ENCODE peak calls at places on chromosomes 11 and 22, in five cellular contexts. J, V, I, Z and H are unnamed samples.

GRCh38 chr11:46849631-46850030 is 3.6 kb upstream of the CKAP5 start:
- DNase-seq in J (no peak), V (no peak), I (no peak), Z (no peak), H (no peak)

GRCh38 chr11:61918251-61919112 is 1.1 kb upstream of the RAB3IL1 start:
- DNase-seq in J (no peak), V (no peak), I (no peak), Z (no peak), H (no peak)

GRCh38 chr22:23180301-23180892 is at the start of gene BCR:
- DNase-seq in J (peak), V (no peak), I (peak), Z (peak), H (peak)

GRCh38 chr11:2483426-2483825 is 38.6 kb downstream of the KCNQ1 start:
- DNase-seq in J (no peak), V (no peak), I (no peak), Z (no peak), H (no peak)

GRCh38 chr22:28425211-28425610 is 254.4 kb downstream of the TTC28 start:
- DNase-seq in J (no peak), V (no peak), I (no peak), Z (no peak), H (no peak)

GRCh38 chr11:112785717-112786116 is 175.5 kb upstream of the NCAM1 start:
- DNase-seq in J (no peak), V (no peak), I (no peak), Z (no peak), H (no peak)

GRCh38 chr11:35144103-35144741 is 5.3 kb downstream of the CD44 start:
- DNase-seq in J (no peak), V (no peak), I (no peak), Z (no peak), H (no peak)

GRCh38 chr22:47775686-47776085 is 1013.2 kb downstream of the TBC1D22A start:
- DNase-seq in J (no peak), V (no peak), I (no peak), Z (no peak), H (no peak)

GRCh38 chr11:34972892-34973291 is 56.5 kb downstream of the PDHX start:
- DNase-seq in J (no peak), V (no peak), I (no peak), Z (no peak), H (peak)

GRCh38 chr11:134558916-134559616 is 147.0 kb upstream of the B3GAT1 start:
- DNase-seq in J (no peak), V (peak), I (no peak), Z (no peak), H (no peak)

GRCh38 chr22:30438559-30438958 is 13.0 kb downstream of the MTFP1 start:
- DNase-seq in J (no peak), V (no peak), I (no peak), Z (no peak), H (no peak)

GRCh38 chr11:22069844-22070243 is 123.0 kb upstream of the ANO5 start:
- DNase-seq in J (no peak), V (no peak), I (no peak), Z (no peak), H (no peak)

GRCh38 chr11:114088216-114088615 is 28.7 kb downstream of the ZBTB16 start:
- DNase-seq in J (no peak), V (no peak), I (no peak), Z (no peak), H (no peak)

GRCh38 chr11:114090976-114091375 is 31.5 kb downstream of the ZBTB16 start:
- DNase-seq in J (no peak), V (no peak), I (no peak), Z (no peak), H (no peak)

GRCh38 chr11:114088836-114089235 is 29.3 kb downstream of the ZBTB16 start:
- DNase-seq in J (no peak), V (no peak), I (no peak), Z (no peak), H (no peak)

GRCh38 chr11:114090225-114090624 is 30.7 kb downstream of the ZBTB16 start:
- DNase-seq in J (no peak), V (no peak), I (no peak), Z (no peak), H (no peak)

GRCh38 chr11:114089748-114090147 is 30.2 kb downstream of the ZBTB16 start:
- DNase-seq in J (no peak), V (no peak), I (no peak), Z (no peak), H (no peak)
- H3K27ac ChIP-seq in J (no peak), V (peak), I (peak), Z (no peak), H (no peak)

DNA sequence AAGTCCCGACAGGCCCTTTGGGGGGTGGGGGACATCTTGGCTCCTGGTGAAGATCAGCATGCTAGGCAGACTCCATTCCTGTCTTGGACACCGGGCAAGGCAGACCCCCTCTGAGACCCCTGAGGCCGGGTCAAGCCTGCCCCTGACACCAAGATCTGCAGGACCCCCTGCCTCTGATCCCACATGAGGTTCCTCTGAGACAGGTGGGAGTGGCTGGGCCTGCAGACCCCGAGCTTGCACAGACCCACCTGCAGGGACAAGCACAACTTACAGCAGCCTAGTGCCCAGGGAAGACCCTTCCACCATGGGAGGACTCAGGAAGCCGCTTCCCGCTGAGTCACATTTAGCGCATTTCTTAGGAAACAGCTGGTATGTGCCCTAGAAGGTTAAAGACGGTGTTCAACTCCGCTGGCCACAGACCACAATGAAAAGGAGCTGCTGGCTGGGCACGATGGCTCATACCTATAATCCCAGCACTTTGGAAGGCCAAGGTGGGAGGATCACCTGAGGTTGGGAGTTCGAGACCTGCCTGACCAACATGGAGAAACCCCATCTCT is 15.5 kb downstream of the ARVCF start:
- DNase-seq in J (no peak), V (no peak), I (peak), Z (no peak), H (peak)
- H3K27ac ChIP-seq in J (peak), V (peak), I (no peak), Z (no peak), H (no peak)

DNA sequence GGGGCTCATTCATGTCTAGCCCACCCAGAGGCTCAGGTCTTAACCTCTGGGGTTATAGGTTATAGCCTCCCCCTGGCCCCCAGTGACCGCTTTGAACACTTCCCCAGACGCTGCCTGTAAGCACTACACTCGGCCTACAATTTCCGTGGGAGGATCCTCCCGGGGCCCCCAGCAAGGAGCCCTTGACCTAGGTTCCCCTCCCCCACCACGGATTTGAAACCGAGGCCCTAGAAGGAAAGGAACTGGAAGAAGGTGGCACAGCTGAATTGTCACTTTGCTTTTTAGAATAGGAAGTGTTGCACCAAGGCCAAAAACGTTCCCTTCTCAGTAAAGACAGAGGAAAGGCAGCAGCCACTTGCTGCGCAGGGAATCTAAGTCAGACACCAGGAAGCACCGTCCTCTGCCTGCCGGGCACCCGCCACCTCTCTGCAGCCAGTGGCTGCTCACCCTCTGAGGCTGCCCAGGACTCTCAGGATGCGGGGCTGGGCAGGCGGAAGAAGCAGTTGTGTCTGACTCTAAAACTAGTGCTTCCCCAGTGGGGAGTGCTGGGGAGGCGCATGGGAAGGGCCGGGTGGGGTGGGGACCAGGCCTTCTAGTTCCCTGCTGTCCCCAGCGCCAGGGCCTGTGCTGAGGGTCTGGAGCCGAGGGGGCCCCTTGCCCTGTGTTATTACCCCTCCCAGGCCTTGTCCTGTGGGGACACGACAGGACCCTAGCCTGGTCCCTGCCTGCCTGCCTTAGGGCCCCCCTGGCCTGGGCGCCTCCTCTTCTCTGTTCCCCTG is 7.9 kb upstream of the FLRT1 start:
- DNase-seq in J (no peak), V (no peak), I (no peak), Z (no peak), H (no peak)
- H3K27ac ChIP-seq in J (no peak), V (no peak), I (no peak), Z (no peak), H (no peak)

GRCh38 chr11:11312738-11313137 is 40.3 kb downstream of the CSNK2A3 start:
- DNase-seq in J (no peak), V (no peak), I (no peak), Z (no peak), H (no peak)
- H3K27ac ChIP-seq in J (no peak), V (no peak), I (no peak), Z (no peak), H (no peak)

DNA sequence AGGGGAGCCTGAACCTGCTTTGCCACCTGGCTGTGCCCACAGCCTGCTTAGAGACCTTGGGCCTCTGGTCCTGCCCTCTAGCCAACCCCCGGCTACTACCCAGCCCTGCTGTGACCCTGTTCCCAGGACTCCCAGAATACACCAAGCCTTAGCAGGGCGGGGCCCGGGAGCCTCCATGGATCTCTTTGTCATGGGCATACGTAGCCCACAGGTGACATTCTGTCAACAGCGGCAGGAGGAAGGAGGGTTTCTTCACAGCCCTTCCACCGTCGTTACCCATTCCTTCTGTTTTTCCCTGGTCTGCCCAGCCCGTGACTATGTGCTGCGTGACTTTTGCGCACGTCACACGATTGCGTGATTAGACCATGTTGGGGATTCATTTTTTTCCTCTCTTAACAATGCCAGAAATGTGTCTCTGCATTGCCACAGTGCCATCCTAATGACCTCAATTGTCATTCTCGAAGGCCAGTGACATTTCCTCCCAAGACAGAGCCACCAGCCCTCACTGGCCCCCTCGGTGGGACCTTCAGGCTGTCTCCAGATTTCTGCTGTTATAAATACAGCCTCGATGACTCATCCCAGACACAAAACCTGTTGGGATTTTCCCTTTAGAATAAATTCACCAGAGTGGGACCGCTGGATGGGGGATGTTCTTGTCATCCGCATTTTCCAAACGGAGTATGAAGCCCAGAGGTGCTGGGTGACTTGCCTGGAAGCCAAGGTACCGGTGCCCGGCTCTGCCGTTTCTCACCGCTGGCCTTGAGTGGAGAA is 9.0 kb downstream of the SYT12 start:
- DNase-seq in J (no peak), V (no peak), I (no peak), Z (no peak), H (peak)
- H3K27ac ChIP-seq in J (no peak), V (no peak), I (no peak), Z (no peak), H (peak)

GRCh38 chr11:10654211-10655150 is 39.1 kb downstream of the IRAG1 start:
- DNase-seq in J (peak), V (no peak), I (no peak), Z (peak), H (peak)
- H3K27ac ChIP-seq in J (no peak), V (peak), I (peak), Z (peak), H (no peak)

DNA sequence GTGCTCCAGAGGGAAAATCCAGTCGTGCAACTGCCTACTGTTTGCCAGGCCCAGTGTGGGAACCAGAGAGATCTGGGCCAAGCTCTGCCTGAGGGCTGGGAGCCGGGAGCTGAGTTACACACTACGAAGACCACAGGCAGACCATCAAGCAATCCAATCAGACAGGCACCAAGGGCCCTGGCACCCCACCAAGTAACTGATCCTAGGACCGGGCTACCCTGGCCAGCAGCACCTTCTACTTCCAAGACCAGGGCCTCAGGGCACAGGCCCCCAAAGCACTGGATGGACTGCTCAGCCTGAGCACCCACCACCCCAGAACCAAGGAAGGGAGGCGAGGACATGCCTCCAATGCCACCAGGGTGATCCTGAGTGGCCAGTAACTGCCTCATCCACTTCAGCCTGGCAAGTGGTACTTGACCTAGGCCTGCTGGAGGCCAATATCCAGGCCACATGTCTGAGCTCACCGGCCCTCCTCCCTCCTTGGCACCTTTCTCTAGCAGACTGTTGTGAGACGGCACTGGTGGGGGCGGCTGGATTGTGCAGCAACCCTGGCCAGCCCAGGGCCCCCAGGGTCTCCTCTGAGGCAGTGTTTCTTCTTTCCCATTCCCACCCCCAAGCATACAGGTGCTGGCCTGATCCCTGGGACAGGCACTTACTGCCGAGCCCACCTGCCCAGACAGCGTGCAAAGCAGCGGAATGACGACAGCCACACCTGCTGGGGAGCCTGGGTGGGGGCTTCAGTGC is 20.7 kb upstream of the ARFGAP3 start:
- DNase-seq in J (no peak), V (no peak), I (peak), Z (no peak), H (no peak)
- H3K27ac ChIP-seq in J (no peak), V (no peak), I (no peak), Z (no peak), H (no peak)